ENCODE peak calls at places on chromosome 1, in eight cellular contexts. U, G, J, W, K, O, S and F are unnamed samples.

GRCh38 chr1:206672011-206672688 is 12.6 kb upstream of the MAPKAPK2 start:
- DNase-seq in U (no peak), G (no peak), J (peak), W (no peak), K (no peak), O (no peak), S (no peak), F (no peak)

GRCh38 chr1:223659711-223660110 is 5.8 kb downstream of the CAPN8 start:
- DNase-seq in U (no peak), G (no peak), J (no peak), W (no peak), K (no peak), O (no peak), S (no peak), F (no peak)

GRCh38 chr1:180643693-180644092 is 11.9 kb downstream of the XPR1 start:
- DNase-seq in U (no peak), G (peak), J (peak), W (no peak), K (no peak), O (no peak), S (no peak), F (no peak)

GRCh38 chr1:99106274-99106673 is 101.6 kb upstream of the PLPPR5 start:
- DNase-seq in U (no peak), G (no peak), J (no peak), W (no peak), K (no peak), O (no peak), S (no peak), F (no peak)

GRCh38 chr1:174262747-174263241 is 103.5 kb downstream of the RABGAP1L start:
- DNase-seq in U (no peak), G (peak), J (peak), W (no peak), K (no peak), O (peak), S (peak), F (peak)

GRCh38 chr1:177302365-177303044 is 131.7 kb downstream of the BRINP2 start:
- DNase-seq in U (no peak), G (no peak), J (no peak), W (no peak), K (no peak), O (no peak), S (no peak), F (peak)

GRCh38 chr1:241203817-241204216 is 153.2 kb downstream of the RGS7 start:
- DNase-seq in U (no peak), G (no peak), J (no peak), W (no peak), K (no peak), O (no peak), S (no peak), F (no peak)

GRCh38 chr1:22044690-22045420 is 7.7 kb upstream of the CDC42 start:
- DNase-seq in U (no peak), G (peak), J (no peak), W (no peak), K (no peak), O (no peak), S (no peak), F (no peak)

GRCh38 chr1:223831755-223832636 is 13.8 kb downstream of the TP53BP2 start:
- DNase-seq in U (no peak), G (peak), J (no peak), W (no peak), K (no peak), O (peak), S (no peak), F (no peak)

GRCh38 chr1:9573723-9574122 is 15.0 kb upstream of the TMEM201 start:
- DNase-seq in U (no peak), G (peak), J (no peak), W (no peak), K (no peak), O (no peak), S (peak), F (no peak)

GRCh38 chr1:4494558-4494957 is 159.9 kb upstream of the AJAP1 start:
- DNase-seq in U (no peak), G (no peak), J (peak), W (no peak), K (no peak), O (no peak), S (no peak), F (no peak)

GRCh38 chr1:61742620-61743431 is 546 bp downstream of the PATJ start:
- DNase-seq in U (no peak), G (peak), J (peak), W (no peak), K (peak), O (peak), S (no peak), F (peak)

GRCh38 chr1:210726621-210727020 is 397.9 kb downstream of the HHAT start:
- DNase-seq in U (no peak), G (peak), J (no peak), W (peak), K (peak), O (peak), S (peak), F (no peak)

GRCh38 chr1:247935781-247936180 is 11.1 kb downstream of the OR2AJ1 start:
- DNase-seq in U (no peak), G (no peak), J (no peak), W (no peak), K (no peak), O (no peak), S (no peak), F (no peak)

GRCh38 chr1:25590096-25590824 is 26.3 kb upstream of the MAN1C1 start:
- DNase-seq in U (no peak), G (peak), J (no peak), W (no peak), K (no peak), O (no peak), S (no peak), F (no peak)

GRCh38 chr1:94599090-94599813 is 57.7 kb upstream of the F3 start:
- DNase-seq in U (no peak), G (no peak), J (no peak), W (no peak), K (no peak), O (no peak), S (no peak), F (no peak)

GRCh38 chr1:30039354-30040080 is 683.9 kb downstream of the MATN1 start:
- DNase-seq in U (no peak), G (no peak), J (no peak), W (no peak), K (no peak), O (no peak), S (no peak), F (no peak)

GRCh38 chr1:31460027-31460426 is 47.0 kb downstream of the SERINC2 start:
- DNase-seq in U (no peak), G (peak), J (no peak), W (no peak), K (no peak), O (no peak), S (no peak), F (no peak)

GRCh38 chr1:117671781-117672501 is 66.1 kb downstream of the TENT5C start:
- DNase-seq in U (no peak), G (peak), J (no peak), W (no peak), K (no peak), O (no peak), S (no peak), F (peak)

GRCh38 chr1:58441699-58442098 is 104.8 kb downstream of the OMA1 start:
- DNase-seq in U (no peak), G (no peak), J (no peak), W (no peak), K (no peak), O (no peak), S (no peak), F (no peak)

GRCh38 chr1:64041366-64042131 is 161.9 kb upstream of the UBE2U start:
- DNase-seq in U (no peak), G (no peak), J (no peak), W (no peak), K (no peak), O (no peak), S (no peak), F (no peak)

GRCh38 chr1:175968486-175969182 is 225.2 kb upstream of the TNR start:
- DNase-seq in U (no peak), G (no peak), J (no peak), W (no peak), K (no peak), O (no peak), S (no peak), F (no peak)

GRCh38 chr1:82225407-82226197 is 424.9 kb downstream of the ADGRL2 start:
- DNase-seq in U (no peak), G (peak), J (peak), W (no peak), K (no peak), O (peak), S (no peak), F (no peak)

GRCh38 chr1:46406881-46407608 is 12.9 kb downstream of the FAAH start:
- DNase-seq in U (no peak), G (no peak), J (no peak), W (no peak), K (no peak), O (no peak), S (no peak), F (no peak)

GRCh38 chr1:8545078-8545477 is 227.2 kb downstream of the SLC45A1 start:
- DNase-seq in U (no peak), G (no peak), J (no peak), W (no peak), K (no peak), O (no peak), S (no peak), F (no peak)

GRCh38 chr1:231272880-231273279 is 31.9 kb downstream of the GNPAT start:
- DNase-seq in U (no peak), G (peak), J (no peak), W (no peak), K (no peak), O (no peak), S (no peak), F (no peak)

GRCh38 chr1:6427445-6428390 is 3.1 kb downstream of the ESPN start:
- DNase-seq in U (no peak), G (no peak), J (no peak), W (no peak), K (no peak), O (no peak), S (no peak), F (no peak)

GRCh38 chr1:231393668-231394067 is 28.4 kb downstream of the EGLN1 start:
- DNase-seq in U (no peak), G (no peak), J (no peak), W (no peak), K (no peak), O (peak), S (no peak), F (no peak)

GRCh38 chr1:40532062-40532389 is 589 bp downstream of the ZNF684 start:
- DNase-seq in U (no peak), G (no peak), J (no peak), W (no peak), K (no peak), O (no peak), S (no peak), F (no peak)

GRCh38 chr1:11180342-11180744 is 8.8 kb upstream of the ANGPTL7 start:
- DNase-seq in U (no peak), G (peak), J (no peak), W (no peak), K (no peak), O (peak), S (no peak), F (no peak)